ENCODE peak calls at places on chromosomes 13 and 19, in six cellular contexts. D is GM23248, F is adrenal gland, U is upper lobe of right lung, N is pancreas, A is thoracic aorta. B is an unnamed sample. For H3K36me3, the result is how much of the 10 kb centered on the place peaks cover.

GRCh38 chr13:21100994-21101757 is 39.8 kb upstream of the LATS2 start:
- DNase-seq in D (no peak), F (no peak), U (no peak), N (no peak), A (no peak), B (no peak)

GRCh38 chr19:2016041-2016807 is 710 bp upstream of the BTBD2 start:
- DNase-seq in D (peak), F (peak), U (no peak), N (peak), A (peak), B (peak)

GRCh38 chr19:46579286-46579944 is 21.7 kb upstream of the CALM3 start:
- DNase-seq in D (peak), F (no peak), U (no peak), N (no peak), A (no peak), B (no peak)

GRCh38 chr13:44618326-44618725 is 42.2 kb upstream of the TSC22D1 start:
- DNase-seq in D (no peak), F (no peak), U (no peak), N (no peak), A (no peak), B (no peak)

GRCh38 chr13:98439896-98440295 is 137.0 kb downstream of the STK24 start:
- DNase-seq in D (no peak), F (no peak), U (no peak), N (no peak), A (no peak), B (no peak)

GRCh38 chr13:60155978-60156377 is 7.8 kb downstream of the DIAPH3 start:
- DNase-seq in D (peak), F (no peak), U (no peak), N (no peak), A (no peak), B (no peak)

GRCh38 chr13:75769141-75769905 is 133.2 kb downstream of the LMO7 start:
- DNase-seq in D (no peak), F (no peak), U (no peak), N (no peak), A (no peak), B (no peak)

GRCh38 chr13:67086260-67086659 is 143.9 kb downstream of the PCDH9 start:
- DNase-seq in D (no peak), F (no peak), U (no peak), N (no peak), A (no peak), B (no peak)

DNA sequence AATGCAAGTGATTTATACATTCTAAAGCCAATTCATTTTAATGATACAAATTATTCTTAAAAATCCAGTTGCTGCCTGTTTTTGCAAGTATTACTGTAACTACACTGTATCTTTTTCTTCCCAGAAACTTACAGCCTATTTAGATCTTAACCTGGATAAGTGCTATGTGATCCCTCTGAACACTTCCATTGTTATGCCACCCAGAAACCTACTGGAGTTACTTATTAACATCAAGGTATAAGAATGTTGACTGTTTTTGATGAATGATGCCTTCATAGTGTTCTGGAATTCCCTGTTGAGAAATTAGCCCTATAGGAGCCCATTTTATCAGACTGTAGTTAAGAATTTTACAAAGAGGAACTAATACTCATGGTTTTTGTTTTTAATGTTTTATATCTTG is 25.0 kb downstream of the ITM2B start:
- DNase-seq in D (no peak), F (no peak), U (no peak), N (no peak), A (no peak), B (no peak)
- H3K36me3 ChIP-seq in D (half or more), F (under half), U (half or more), N (under half), A (half or more), B (half or more)

DNA sequence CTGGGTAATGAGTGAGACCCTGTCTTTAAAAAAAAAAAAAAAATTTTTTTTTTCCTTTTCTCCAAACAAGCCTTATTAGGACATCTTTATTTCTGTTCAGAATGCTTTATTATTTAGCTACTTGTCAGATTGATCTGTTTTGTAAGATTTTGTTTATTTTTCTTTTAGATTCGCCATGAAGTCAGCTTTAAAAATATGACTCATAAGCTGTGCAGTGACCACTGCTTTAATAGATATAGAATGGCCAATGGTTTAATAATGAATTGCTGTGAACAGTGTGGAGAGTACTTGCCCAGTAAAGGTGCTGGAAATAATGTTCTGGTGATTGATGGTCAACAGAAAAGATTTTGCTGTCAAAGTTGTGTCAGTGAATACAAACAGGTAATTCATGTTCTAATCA is 47.7 kb downstream of the ZMYM2 start:
- DNase-seq in D (peak), F (no peak), U (no peak), N (no peak), A (no peak), B (no peak)
- H3K36me3 ChIP-seq in D (half or more), F (under half), U (half or more), N (under half), A (under half), B (half or more)

DNA sequence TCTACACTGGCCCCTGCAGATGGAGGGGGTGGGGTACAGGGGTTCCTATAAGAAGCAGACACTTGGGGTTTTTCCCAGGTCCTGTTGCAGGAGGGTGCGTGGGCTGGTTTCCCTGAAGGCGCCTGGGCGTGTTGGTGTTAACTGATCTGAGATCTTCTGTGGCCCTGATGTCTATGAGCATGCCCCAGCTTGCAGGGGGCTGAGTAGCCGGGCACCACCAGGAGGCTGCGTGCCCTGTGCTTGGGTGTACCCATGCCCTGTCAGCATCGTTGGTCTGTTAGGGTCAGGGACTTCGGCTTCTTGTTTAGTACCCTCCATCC is 45.3 kb downstream of the CAPN12 start:
- DNase-seq in D (no peak), F (no peak), U (no peak), N (no peak), A (no peak), B (no peak)
- H3K36me3 ChIP-seq in D (under half), F (under half), U (under half), N (under half), A (under half), B (under half)

GRCh38 chr19:19345232-19345631 is 24.6 kb downstream of the MAU2 start:
- DNase-seq in D (no peak), F (no peak), U (no peak), N (no peak), A (no peak), B (no peak)
- H3K36me3 ChIP-seq in D (under half), F (under half), U (half or more), N (under half), A (half or more), B (half or more)

GRCh38 chr13:114045113-114045735 is 71.3 kb upstream of the C13orf46 start:
- DNase-seq in D (no peak), F (no peak), U (no peak), N (peak), A (no peak), B (no peak)
- H3K36me3 ChIP-seq in D (under half), F (under half), U (under half), N (under half), A (under half), B (under half)

GRCh38 chr19:50046649-50047503 is 21.1 kb downstream of the ZNF473 start:
- DNase-seq in D (peak), F (peak), U (peak), N (peak), A (peak), B (no peak)

GRCh38 chr19:50047686-50048085 is 21.9 kb downstream of the ZNF473 start:
- DNase-seq in D (no peak), F (no peak), U (no peak), N (no peak), A (no peak), B (no peak)

GRCh38 chr19:50043967-50044366 is 18.2 kb downstream of the ZNF473 start:
- DNase-seq in D (no peak), F (no peak), U (no peak), N (no peak), A (no peak), B (no peak)

GRCh38 chr19:50042363-50043024 is 16.7 kb downstream of the ZNF473 start:
- DNase-seq in D (no peak), F (no peak), U (no peak), N (no peak), A (no peak), B (no peak)

DNA sequence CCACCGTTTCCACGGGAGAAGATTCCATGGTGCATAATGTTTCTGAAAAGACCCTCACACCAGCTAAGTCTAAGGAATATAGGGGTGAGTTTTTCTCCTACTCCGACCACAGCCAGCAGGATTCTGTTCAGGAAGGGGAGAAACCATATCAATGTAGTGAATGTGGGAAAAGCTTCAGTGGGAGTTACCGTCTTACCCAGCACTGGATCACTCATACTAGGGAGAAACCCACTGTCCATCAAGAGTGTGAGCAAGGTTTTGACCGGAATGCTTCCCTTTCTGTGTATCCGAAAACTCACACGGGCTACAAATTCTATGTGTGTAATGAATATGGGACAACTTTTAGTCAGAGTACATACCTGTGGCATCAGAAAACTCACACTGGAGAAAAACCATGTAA is 19.1 kb downstream of the ZNF473 start:
- DNase-seq in D (no peak), F (no peak), U (no peak), N (no peak), A (no peak), B (no peak)
- H3K36me3 ChIP-seq in D (under half), F (under half), U (half or more), N (under half), A (half or more), B (half or more)

GRCh38 chr13:45966715-45967114 is 85.8 kb downstream of the ZC3H13 start:
- DNase-seq in D (no peak), F (no peak), U (no peak), N (no peak), A (no peak), B (no peak)

DNA sequence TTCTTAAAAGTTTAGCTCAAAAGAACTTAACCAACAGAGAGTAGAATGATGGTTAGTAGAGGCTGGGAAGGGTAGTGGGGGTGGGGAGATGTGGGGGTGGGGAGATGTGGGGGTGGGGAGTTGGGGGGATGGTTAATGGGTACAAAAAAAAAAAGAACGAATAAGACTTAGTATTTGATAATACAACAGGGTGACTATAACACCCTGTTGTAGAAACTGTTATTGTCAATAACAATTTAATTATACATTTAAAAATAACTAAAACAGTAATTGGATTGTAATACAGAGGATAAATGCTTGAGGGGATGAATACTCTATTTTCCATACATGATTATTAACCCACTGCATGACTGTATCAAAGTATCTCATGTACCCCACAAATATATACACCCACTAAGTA is 91.1 kb downstream of the ZC3H13 start:
- DNase-seq in D (no peak), F (no peak), U (no peak), N (no peak), A (no peak), B (no peak)
- H3K36me3 ChIP-seq in D (half or more), F (under half), U (half or more), N (under half), A (under half), B (under half)

B was measured in tibial artery.